ENCODE peak calls at places on chromosome 13, in nine cellular contexts. One of them, this sample, is unnamed.

GRCh38 chr13:27466513-27466912 is 16.1 kb upstream of the MTIF3 start:
- DNase-seq in pancreas: no peak
- DNase-seq in ELR: no peak
- DNase-seq in stimulated activated CD4-positive, alpha-beta T cell treated with anti-CD3 and anti-CD28 coated beads, Interleukin-1b, Interleukin-23, amount 100 ng/mL, for 24 hours: no peak
- DNase-seq in NCI-H2081: no peak
- DNase-seq in progenitor cell of endocrine pancreas: no peak
- DNase-seq in anterior cingulate cortex: no peak
- DNase-seq in smooth muscle cell of the brain vasculature: no peak
- DNase-seq in NCI-H1694: no peak
- DNase-seq in this sample: no peak

GRCh38 chr13:42991892-42992584 is at the start of gene EPSTI1:
- DNase-seq in anterior cingulate cortex: peak
- DNase-seq in NCI-H2081: no peak
- DNase-seq in smooth muscle cell of the brain vasculature: no peak
- DNase-seq in progenitor cell of endocrine pancreas: peak
- DNase-seq in NCI-H1694: no peak
- DNase-seq in stimulated activated CD4-positive, alpha-beta T cell treated with anti-CD3 and anti-CD28 coated beads, Interleukin-1b, Interleukin-23, amount 100 ng/mL, for 24 hours: peak
- DNase-seq in ELR: peak
- DNase-seq in pancreas: peak
- DNase-seq in this sample: peak

GRCh38 chr13:40963927-40964326 is 55.2 kb downstream of the ELF1 start:
- DNase-seq in pancreas: no peak
- DNase-seq in NCI-H2081: no peak
- DNase-seq in stimulated activated CD4-positive, alpha-beta T cell treated with anti-CD3 and anti-CD28 coated beads, Interleukin-1b, Interleukin-23, amount 100 ng/mL, for 24 hours: no peak
- DNase-seq in progenitor cell of endocrine pancreas: no peak
- DNase-seq in ELR: peak
- DNase-seq in smooth muscle cell of the brain vasculature: no peak
- DNase-seq in anterior cingulate cortex: no peak
- DNase-seq in NCI-H1694: no peak
- DNase-seq in this sample: no peak

GRCh38 chr13:88932950-88933349 is 1261.8 kb downstream of the SLITRK5 start:
- DNase-seq in stimulated activated CD4-positive, alpha-beta T cell treated with anti-CD3 and anti-CD28 coated beads, Interleukin-1b, Interleukin-23, amount 100 ng/mL, for 24 hours: no peak
- DNase-seq in anterior cingulate cortex: no peak
- DNase-seq in smooth muscle cell of the brain vasculature: peak
- DNase-seq in NCI-H2081: no peak
- DNase-seq in progenitor cell of endocrine pancreas: no peak
- DNase-seq in ELR: peak
- DNase-seq in NCI-H1694: no peak
- DNase-seq in pancreas: no peak
- DNase-seq in this sample: no peak

GRCh38 chr13:33169273-33169980 is 116.1 kb downstream of the STARD13 start:
- DNase-seq in NCI-H1694: no peak
- DNase-seq in stimulated activated CD4-positive, alpha-beta T cell treated with anti-CD3 and anti-CD28 coated beads, Interleukin-1b, Interleukin-23, amount 100 ng/mL, for 24 hours: no peak
- DNase-seq in NCI-H2081: no peak
- DNase-seq in ELR: peak
- DNase-seq in progenitor cell of endocrine pancreas: no peak
- DNase-seq in anterior cingulate cortex: no peak
- DNase-seq in pancreas: no peak
- DNase-seq in smooth muscle cell of the brain vasculature: no peak
- DNase-seq in this sample: no peak

GRCh38 chr13:114069376-114070097 is 62.9 kb downstream of the RASA3 start:
- DNase-seq in progenitor cell of endocrine pancreas: no peak
- DNase-seq in ELR: no peak
- DNase-seq in pancreas: no peak
- DNase-seq in NCI-H1694: no peak
- DNase-seq in NCI-H2081: no peak
- DNase-seq in stimulated activated CD4-positive, alpha-beta T cell treated with anti-CD3 and anti-CD28 coated beads, Interleukin-1b, Interleukin-23, amount 100 ng/mL, for 24 hours: no peak
- DNase-seq in anterior cingulate cortex: no peak
- DNase-seq in smooth muscle cell of the brain vasculature: no peak
- DNase-seq in this sample: no peak

GRCh38 chr13:105462981-105463380 is 1072.5 kb downstream of the EFNB2 start:
- DNase-seq in NCI-H2081: peak
- DNase-seq in pancreas: no peak
- DNase-seq in stimulated activated CD4-positive, alpha-beta T cell treated with anti-CD3 and anti-CD28 coated beads, Interleukin-1b, Interleukin-23, amount 100 ng/mL, for 24 hours: no peak
- DNase-seq in ELR: no peak
- DNase-seq in progenitor cell of endocrine pancreas: no peak
- DNase-seq in NCI-H1694: no peak
- DNase-seq in anterior cingulate cortex: no peak
- DNase-seq in smooth muscle cell of the brain vasculature: no peak
- DNase-seq in this sample: no peak

GRCh38 chr13:40149611-40150283 is 494.3 kb downstream of the COG6 start:
- DNase-seq in progenitor cell of endocrine pancreas: no peak
- DNase-seq in smooth muscle cell of the brain vasculature: peak
- DNase-seq in NCI-H2081: no peak
- DNase-seq in ELR: peak
- DNase-seq in stimulated activated CD4-positive, alpha-beta T cell treated with anti-CD3 and anti-CD28 coated beads, Interleukin-1b, Interleukin-23, amount 100 ng/mL, for 24 hours: no peak
- DNase-seq in NCI-H1694: no peak
- DNase-seq in pancreas: no peak
- DNase-seq in anterior cingulate cortex: no peak
- DNase-seq in this sample: no peak

GRCh38 chr13:113176822-113177221 is 18.4 kb downstream of the PROZ start:
- DNase-seq in anterior cingulate cortex: no peak
- DNase-seq in smooth muscle cell of the brain vasculature: no peak
- DNase-seq in pancreas: no peak
- DNase-seq in stimulated activated CD4-positive, alpha-beta T cell treated with anti-CD3 and anti-CD28 coated beads, Interleukin-1b, Interleukin-23, amount 100 ng/mL, for 24 hours: no peak
- DNase-seq in NCI-H2081: no peak
- DNase-seq in NCI-H1694: no peak
- DNase-seq in ELR: no peak
- DNase-seq in progenitor cell of endocrine pancreas: no peak
- DNase-seq in this sample: no peak

GRCh38 chr13:47794963-47795362 is 206.1 kb downstream of the SUCLA2 start:
- DNase-seq in NCI-H2081: no peak
- DNase-seq in stimulated activated CD4-positive, alpha-beta T cell treated with anti-CD3 and anti-CD28 coated beads, Interleukin-1b, Interleukin-23, amount 100 ng/mL, for 24 hours: no peak
- DNase-seq in smooth muscle cell of the brain vasculature: no peak
- DNase-seq in anterior cingulate cortex: no peak
- DNase-seq in pancreas: no peak
- DNase-seq in NCI-H1694: no peak
- DNase-seq in ELR: peak
- DNase-seq in progenitor cell of endocrine pancreas: no peak
- DNase-seq in this sample: no peak

GRCh38 chr13:38685974-38686571 is 804 bp upstream of the FREM2 start:
- DNase-seq in ELR: peak
- DNase-seq in smooth muscle cell of the brain vasculature: no peak
- DNase-seq in anterior cingulate cortex: no peak
- DNase-seq in progenitor cell of endocrine pancreas: peak
- DNase-seq in NCI-H1694: no peak
- DNase-seq in NCI-H2081: peak
- DNase-seq in stimulated activated CD4-positive, alpha-beta T cell treated with anti-CD3 and anti-CD28 coated beads, Interleukin-1b, Interleukin-23, amount 100 ng/mL, for 24 hours: no peak
- DNase-seq in pancreas: peak
- DNase-seq in this sample: no peak

GRCh38 chr13:34044041-34044440 is 226.1 kb downstream of the RFC3 start:
- DNase-seq in progenitor cell of endocrine pancreas: no peak
- DNase-seq in NCI-H2081: no peak
- DNase-seq in stimulated activated CD4-positive, alpha-beta T cell treated with anti-CD3 and anti-CD28 coated beads, Interleukin-1b, Interleukin-23, amount 100 ng/mL, for 24 hours: no peak
- DNase-seq in ELR: peak
- DNase-seq in smooth muscle cell of the brain vasculature: no peak
- DNase-seq in pancreas: no peak
- DNase-seq in NCI-H1694: no peak
- DNase-seq in anterior cingulate cortex: no peak
- DNase-seq in this sample: no peak

GRCh38 chr13:59691501-59692066 is 472.1 kb downstream of the DIAPH3 start:
- DNase-seq in progenitor cell of endocrine pancreas: no peak
- DNase-seq in NCI-H1694: no peak
- DNase-seq in ELR: peak
- DNase-seq in anterior cingulate cortex: no peak
- DNase-seq in NCI-H2081: no peak
- DNase-seq in pancreas: no peak
- DNase-seq in smooth muscle cell of the brain vasculature: no peak
- DNase-seq in stimulated activated CD4-positive, alpha-beta T cell treated with anti-CD3 and anti-CD28 coated beads, Interleukin-1b, Interleukin-23, amount 100 ng/mL, for 24 hours: no peak
- DNase-seq in this sample: no peak

GRCh38 chr13:68261105-68261504 is 1031.0 kb upstream of the PCDH9 start:
- DNase-seq in NCI-H2081: no peak
- DNase-seq in pancreas: no peak
- DNase-seq in progenitor cell of endocrine pancreas: no peak
- DNase-seq in anterior cingulate cortex: no peak
- DNase-seq in NCI-H1694: no peak
- DNase-seq in ELR: no peak
- DNase-seq in smooth muscle cell of the brain vasculature: no peak
- DNase-seq in stimulated activated CD4-positive, alpha-beta T cell treated with anti-CD3 and anti-CD28 coated beads, Interleukin-1b, Interleukin-23, amount 100 ng/mL, for 24 hours: no peak
- DNase-seq in this sample: no peak

GRCh38 chr13:112658807-112659206 is 31.0 kb upstream of the ATP11A start:
- DNase-seq in stimulated activated CD4-positive, alpha-beta T cell treated with anti-CD3 and anti-CD28 coated beads, Interleukin-1b, Interleukin-23, amount 100 ng/mL, for 24 hours: no peak
- DNase-seq in NCI-H1694: no peak
- DNase-seq in NCI-H2081: no peak
- DNase-seq in anterior cingulate cortex: no peak
- DNase-seq in progenitor cell of endocrine pancreas: no peak
- DNase-seq in ELR: peak
- DNase-seq in pancreas: no peak
- DNase-seq in smooth muscle cell of the brain vasculature: no peak
- DNase-seq in this sample: no peak

GRCh38 chr13:25175431-25175830 is 3.3 kb upstream of the AMER2 start:
- DNase-seq in anterior cingulate cortex: no peak
- DNase-seq in pancreas: no peak
- DNase-seq in NCI-H2081: no peak
- DNase-seq in stimulated activated CD4-positive, alpha-beta T cell treated with anti-CD3 and anti-CD28 coated beads, Interleukin-1b, Interleukin-23, amount 100 ng/mL, for 24 hours: no peak
- DNase-seq in ELR: no peak
- DNase-seq in progenitor cell of endocrine pancreas: no peak
- DNase-seq in smooth muscle cell of the brain vasculature: no peak
- DNase-seq in NCI-H1694: no peak
- DNase-seq in this sample: no peak

GRCh38 chr13:107025991-107026390 is 458.1 kb upstream of the ARGLU1 start:
- DNase-seq in ELR: no peak
- DNase-seq in NCI-H1694: no peak
- DNase-seq in anterior cingulate cortex: no peak
- DNase-seq in smooth muscle cell of the brain vasculature: no peak
- DNase-seq in pancreas: peak
- DNase-seq in stimulated activated CD4-positive, alpha-beta T cell treated with anti-CD3 and anti-CD28 coated beads, Interleukin-1b, Interleukin-23, amount 100 ng/mL, for 24 hours: no peak
- DNase-seq in NCI-H2081: no peak
- DNase-seq in progenitor cell of endocrine pancreas: no peak
- DNase-seq in this sample: no peak

This sample was measured in stimulated activated CD8-positive, alpha-beta memory T cell treated with anti-CD3 and anti-CD28 coated beads, Interleukin-7, amount 100 ng/mL, for 48 hours.